ENCODE peak calls at places on chromosomes 11 and 22, in five cellular contexts. M, E, C, I and K are unnamed samples.

GRCh38 chr22:39239561-39240423 is 5.0 kb downstream of the PDGFB start:
- DNase-seq in M (peak), E (no peak), C (peak), I (no peak), K (peak)

GRCh38 chr22:23675502-23676415 is 15.1 kb upstream of the RGL4 start:
- DNase-seq in M (no peak), E (peak), C (no peak), I (no peak), K (no peak)

GRCh38 chr22:30573594-30574094 is 821 bp downstream of the GAL3ST1 start:
- DNase-seq in M (no peak), E (no peak), C (no peak), I (no peak), K (no peak)

GRCh38 chr22:41825376-41825775 is 7.5 kb upstream of the SREBF2 start:
- DNase-seq in M (no peak), E (no peak), C (no peak), I (no peak), K (no peak)

GRCh38 chr11:9914064-9914463 is 250.2 kb downstream of the SWAP70 start:
- DNase-seq in M (no peak), E (no peak), C (no peak), I (no peak), K (no peak)

GRCh38 chr11:72721689-72722049 is 30.5 kb downstream of the ARAP1 start:
- DNase-seq in M (peak), E (no peak), C (no peak), I (no peak), K (peak)

GRCh38 chr22:29715705-29716104 is 4.1 kb upstream of the CABP7 start:
- DNase-seq in M (no peak), E (no peak), C (no peak), I (no peak), K (no peak)

GRCh38 chr11:12215192-12215591 is 104.8 kb downstream of the MICAL2 start:
- DNase-seq in M (no peak), E (peak), C (no peak), I (no peak), K (no peak)

GRCh38 chr11:66912963-66913362 is 45.2 kb downstream of the PC start:
- DNase-seq in M (no peak), E (no peak), C (no peak), I (no peak), K (no peak)

GRCh38 chr11:1129666-1130160 is 28.0 kb upstream of the MUC5AC start:
- DNase-seq in M (no peak), E (no peak), C (no peak), I (no peak), K (no peak)

GRCh38 chr22:31646186-31647019 is 15.6 kb downstream of the PISD start:
- DNase-seq in M (peak), E (peak), C (peak), I (no peak), K (peak)

GRCh38 chr11:89495951-89496350 is 4.8 kb upstream of the NOX4 start:
- DNase-seq in M (peak), E (no peak), C (peak), I (no peak), K (peak)

GRCh38 chr11:72584293-72584921 is 89.8 kb downstream of the PDE2A start:
- DNase-seq in M (peak), E (no peak), C (no peak), I (no peak), K (peak)

GRCh38 chr11:90229791-90230190 is 6.9 kb upstream of the CHORDC1 start:
- DNase-seq in M (peak), E (no peak), C (peak), I (no peak), K (no peak)

GRCh38 chr22:28023774-28024173 is 104.7 kb upstream of the PITPNB start:
- DNase-seq in M (no peak), E (no peak), C (no peak), I (no peak), K (no peak)

GRCh38 chr22:27405672-27406388 is 395.7 kb downstream of the MN1 start:
- DNase-seq in M (peak), E (peak), C (peak), I (no peak), K (peak)

GRCh38 chr11:22624742-22625447 is 728 bp downstream of the FANCF start:
- DNase-seq in M (peak), E (peak), C (peak), I (peak), K (peak)

GRCh38 chr22:42277988-42278776 is 7.7 kb upstream of the TCF20 start:
- DNase-seq in M (peak), E (peak), C (no peak), I (no peak), K (no peak)

GRCh38 chr11:2208691-2209369 is 37.2 kb upstream of the TH start:
- DNase-seq in M (peak), E (peak), C (peak), I (peak), K (peak)

GRCh38 chr11:45354976-45355705 is 69.0 kb upstream of the SYT13 start:
- DNase-seq in M (peak), E (no peak), C (peak), I (peak), K (peak)

GRCh38 chr11:69648679-69649575 is 8.0 kb downstream of the CCND1 start:
- DNase-seq in M (no peak), E (peak), C (no peak), I (no peak), K (no peak)

GRCh38 chr11:77407613-77408012 is 66.3 kb downstream of the PAK1 start:
- DNase-seq in M (peak), E (no peak), C (peak), I (no peak), K (peak)

GRCh38 chr22:31676700-31677099 is 14.7 kb upstream of the PISD start:
- DNase-seq in M (peak), E (peak), C (peak), I (peak), K (peak)

GRCh38 chr11:65446446-65447277 is 24.1 kb downstream of the NEAT1 start:
- DNase-seq in M (no peak), E (no peak), C (peak), I (no peak), K (peak)

DNA sequence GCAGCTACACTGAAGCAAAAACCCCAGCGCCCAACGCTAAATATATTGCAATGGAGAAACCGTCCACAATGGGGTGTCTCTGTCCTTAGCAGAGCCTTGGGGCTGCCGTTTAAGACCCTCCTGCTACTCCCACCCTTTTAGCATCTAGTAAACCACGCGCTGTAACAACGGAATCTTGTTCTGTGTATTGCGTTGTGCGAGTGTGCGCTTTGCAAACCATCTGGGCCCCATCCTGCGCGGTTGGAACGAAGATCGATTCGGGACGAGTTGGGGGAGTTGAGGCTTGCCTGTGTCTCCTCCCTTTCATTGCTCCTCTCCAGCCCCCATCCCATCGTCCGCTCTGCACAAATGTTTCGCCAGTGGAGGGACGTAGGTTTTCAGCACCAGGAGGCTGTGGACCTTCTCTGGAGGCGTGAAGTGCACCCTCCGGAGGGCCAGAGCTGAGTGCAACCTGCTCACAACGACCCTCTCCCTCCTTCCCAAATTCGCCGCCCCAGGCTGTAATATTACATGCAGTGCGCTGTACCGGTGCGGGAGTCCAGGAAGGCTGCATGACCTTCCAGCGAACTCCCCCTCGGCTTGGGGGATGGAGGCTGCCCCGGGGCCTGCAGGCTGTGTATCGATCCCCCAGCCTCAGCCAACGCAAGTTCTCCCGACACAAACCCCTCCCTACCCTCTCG is 1.6 kb upstream of the KMT2A start:
- DNase-seq in M (peak), E (peak), C (peak), I (peak), K (no peak)
- TF ChIP-seq CTCF in M (no peak), E (no peak), C (no peak), I (no peak), K (no peak)

GRCh38 chr22:50627452-50627913 is 469 bp downstream of the ARSA start:
- DNase-seq in M (peak), E (no peak), C (peak), I (no peak), K (no peak)
- TF ChIP-seq CTCF in M (no peak), E (no peak), C (no peak), I (no peak), K (no peak)

GRCh38 chr11:37171451-37171850 is 573.4 kb upstream of the RAG2 start:
- DNase-seq in M (no peak), E (no peak), C (no peak), I (no peak), K (no peak)
- TF ChIP-seq CTCF in M (no peak), E (no peak), C (no peak), I (no peak), K (no peak)

DNA sequence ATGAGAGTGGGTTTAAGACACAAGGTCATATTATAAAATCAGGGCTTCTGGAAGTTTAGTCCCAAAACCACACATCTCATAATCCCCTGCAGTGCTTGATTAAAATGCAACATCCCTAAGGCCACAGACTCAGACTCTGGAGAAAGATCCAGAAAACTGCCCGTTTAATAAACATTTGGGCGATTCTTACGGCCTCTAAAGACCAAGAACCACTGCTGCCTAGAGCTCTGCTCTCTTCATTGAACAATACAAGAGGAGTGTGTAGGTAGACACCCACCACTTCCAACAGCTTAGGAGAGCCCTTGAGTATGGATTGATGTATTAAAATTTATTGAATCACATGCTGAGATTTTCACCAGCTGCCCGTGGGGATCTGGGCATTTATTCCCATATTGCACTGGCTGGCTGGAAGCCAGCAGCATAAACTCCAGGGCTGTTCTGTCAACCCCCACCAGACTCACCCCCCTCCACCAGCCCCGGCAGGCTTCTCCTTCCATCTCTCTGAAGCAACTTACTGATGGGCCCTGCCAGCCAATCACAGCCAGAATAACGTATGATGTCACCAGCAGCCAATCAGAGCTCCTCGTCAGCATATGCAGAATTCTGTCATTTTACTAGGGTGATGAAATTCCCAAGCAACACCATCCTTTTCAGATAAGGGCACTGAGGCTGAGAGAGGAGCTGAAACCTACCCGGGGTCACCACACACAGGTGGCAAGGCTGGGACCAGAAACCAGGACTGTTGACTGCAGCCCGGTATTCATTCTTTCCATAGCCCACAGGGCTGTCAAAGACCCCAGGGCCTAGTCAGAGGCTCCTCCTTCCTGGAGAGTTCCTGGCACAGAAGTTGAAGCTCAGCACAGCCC is 749 bp upstream of the BEST1 start:
- DNase-seq in M (peak), E (peak), C (no peak), I (no peak), K (peak)
- TF ChIP-seq CTCF in M (no peak), E (no peak), C (no peak), I (no peak), K (no peak)

GRCh38 chr11:122202951-122203456 is 87.0 kb upstream of the BLID start:
- DNase-seq in M (peak), E (peak), C (peak), I (peak), K (peak)
- TF ChIP-seq CTCF in M (peak), E (peak), C (peak), I (peak), K (peak)

DNA sequence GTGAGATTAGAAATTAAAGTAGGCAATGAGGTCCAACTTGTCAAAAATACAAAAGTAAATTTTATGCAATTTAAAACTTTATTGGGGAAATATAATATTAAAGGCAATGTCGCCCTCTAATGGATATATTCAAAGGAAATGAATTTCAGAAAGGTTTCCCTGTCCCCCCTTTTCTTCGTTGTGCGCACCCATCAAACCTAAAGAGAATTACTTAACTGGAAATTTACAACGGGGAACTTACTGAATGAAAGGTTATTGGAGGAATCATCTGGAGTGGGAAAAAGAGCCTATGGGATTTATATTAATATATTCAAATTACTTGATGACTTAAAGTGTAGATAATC is 1.7 kb upstream of the ABTB2 start:
- DNase-seq in M (no peak), E (no peak), C (no peak), I (no peak), K (no peak)
- TF ChIP-seq CTCF in M (no peak), E (peak), C (no peak), I (peak), K (no peak)

GRCh38 chr11:88105952-88106351 is 69.3 kb downstream of the RAB38 start:
- DNase-seq in M (no peak), E (no peak), C (no peak), I (no peak), K (no peak)
- TF ChIP-seq CTCF in M (no peak), E (no peak), C (no peak), I (no peak), K (no peak)

GRCh38 chr11:28966951-28967350 is 858.8 kb downstream of the METTL15 start:
- DNase-seq in M (peak), E (no peak), C (peak), I (no peak), K (peak)

GRCh38 chr11:28965824-28966223 is 857.6 kb downstream of the METTL15 start:
- DNase-seq in M (no peak), E (no peak), C (no peak), I (no peak), K (no peak)

GRCh38 chr11:28964811-28965210 is 856.6 kb downstream of the METTL15 start:
- DNase-seq in M (no peak), E (no peak), C (no peak), I (no peak), K (no peak)

DNA sequence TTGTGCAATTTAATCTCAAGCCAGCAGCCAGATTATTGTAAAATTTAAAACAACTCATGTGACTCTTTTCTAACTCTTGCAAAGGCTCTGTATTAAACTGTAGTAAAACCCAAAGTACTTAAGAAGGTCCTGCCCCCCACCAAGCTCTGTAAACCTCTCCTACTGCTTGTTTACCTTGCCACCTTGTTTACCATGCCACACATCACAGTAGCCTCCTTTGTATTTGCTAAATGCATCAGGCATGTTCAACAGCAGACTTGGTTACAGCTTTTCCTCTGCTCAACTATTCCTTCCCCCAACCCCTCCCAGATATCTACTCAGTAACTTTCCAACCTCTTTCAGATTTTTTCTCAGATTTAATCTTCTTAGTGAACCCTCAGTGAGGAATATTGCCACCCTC is 861.6 kb downstream of the METTL15 start:
- DNase-seq in M (no peak), E (no peak), C (no peak), I (no peak), K (no peak)
- TF ChIP-seq CTCF in M (no peak), E (no peak), C (no peak), I (no peak), K (no peak)